ENCODE peak calls at places on chromosome 1, in nine cellular contexts. Q, B, V, J, U, Y, K, R and N are unnamed samples.
A peak's percentile ranks its signal among the peaks of the same experiment; 100 is the strongest.

GRCh38 chr1:101769520-101769919 is 227.2 kb downstream of the OLFM3 start:
- DNase-seq in Q (no peak), B (no peak), V (no peak), J (no peak), U (no peak), Y (no peak), K (no peak), R (peak; percentile 10), N (no peak)

GRCh38 chr1:66251521-66251920 is 282.4 kb upstream of the SGIP1 start:
- DNase-seq in Q (no peak), B (no peak), V (no peak), J (no peak), U (peak; percentile 20), Y (no peak), K (no peak), R (no peak), N (no peak)

GRCh38 chr1:55367273-55367672 is 152.1 kb upstream of the USP24 start:
- DNase-seq in Q (no peak), B (no peak), V (no peak), J (no peak), U (no peak), Y (no peak), K (no peak), R (no peak), N (no peak)

GRCh38 chr1:196902344-196902743 is 14.5 kb downstream of the CFHR4 start:
- DNase-seq in Q (no peak), B (no peak), V (no peak), J (no peak), U (no peak), Y (no peak), K (no peak), R (no peak), N (no peak)

GRCh38 chr1:154951901-154952657 is 3.8 kb downstream of the PBXIP1 start:
- DNase-seq in Q (no peak), B (peak; percentile 71), V (no peak), J (peak; percentile 49), U (no peak), Y (no peak), K (no peak), R (no peak), N (no peak)

GRCh38 chr1:245458761-245459174 is 304.0 kb downstream of the KIF26B start:
- DNase-seq in Q (peak; percentile 30), B (no peak), V (no peak), J (no peak), U (peak; percentile 28), Y (no peak), K (no peak), R (no peak), N (peak; percentile 82)

GRCh38 chr1:81335876-81336275 is 464.9 kb upstream of the ADGRL2 start:
- DNase-seq in Q (no peak), B (no peak), V (no peak), J (no peak), U (no peak), Y (no peak), K (no peak), R (no peak), N (no peak)

GRCh38 chr1:61226791-61227567 is 144.6 kb downstream of the NFIA start:
- DNase-seq in Q (no peak), B (no peak), V (no peak), J (no peak), U (no peak), Y (peak; percentile 57), K (no peak), R (peak; percentile 60), N (no peak)

GRCh38 chr1:110084226-110085078 is 14.0 kb upstream of the ALX3 start:
- DNase-seq in Q (no peak), B (peak; percentile 45), V (no peak), J (no peak), U (peak; percentile 66), Y (no peak), K (no peak), R (no peak), N (no peak)

GRCh38 chr1:226111865-226112395 is 49.4 kb downstream of the H3-3A start:
- DNase-seq in Q (no peak), B (no peak), V (no peak), J (no peak), U (no peak), Y (no peak), K (no peak), R (no peak), N (no peak)

GRCh38 chr1:179978199-179979079 is 23.8 kb downstream of the CEP350 start:
- DNase-seq in Q (no peak), B (no peak), V (no peak), J (no peak), U (no peak), Y (no peak), K (no peak), R (no peak), N (no peak)

GRCh38 chr1:32014937-32015363 is 1.3 kb downstream of the KHDRBS1 start:
- DNase-seq in Q (no peak), B (no peak), V (no peak), J (no peak), U (no peak), Y (no peak), K (no peak), R (no peak), N (no peak)

GRCh38 chr1:49298304-49298703 is 521.6 kb upstream of the BEND5 start:
- DNase-seq in Q (no peak), B (no peak), V (no peak), J (no peak), U (no peak), Y (no peak), K (peak; percentile 25), R (peak; percentile 90), N (no peak)

GRCh38 chr1:84462118-84462517 is 16.9 kb upstream of the RPF1 start:
- DNase-seq in Q (no peak), B (no peak), V (no peak), J (no peak), U (no peak), Y (no peak), K (no peak), R (no peak), N (no peak)

GRCh38 chr1:53600001-53600400 is 139.0 kb downstream of the GLIS1 start:
- DNase-seq in Q (no peak), B (no peak), V (no peak), J (no peak), U (no peak), Y (no peak), K (no peak), R (no peak), N (no peak)

GRCh38 chr1:53573931-53574330 is 114.7 kb downstream of the DMRTB1 start:
- DNase-seq in Q (no peak), B (no peak), V (no peak), J (peak; percentile 25), U (no peak), Y (no peak), K (no peak), R (no peak), N (no peak)

GRCh38 chr1:192108143-192108542 is 50.1 kb upstream of the RGS18 start:
- DNase-seq in Q (no peak), B (no peak), V (no peak), J (no peak), U (no peak), Y (no peak), K (no peak), R (no peak), N (no peak)

GRCh38 chr1:98696077-98696476 is 34.6 kb downstream of the SNX7 start:
- DNase-seq in Q (no peak), B (no peak), V (no peak), J (no peak), U (no peak), Y (no peak), K (no peak), R (no peak), N (no peak)

GRCh38 chr1:167517535-167518330 is 596 bp downstream of the CD247 start:
- DNase-seq in Q (peak; percentile 57), B (no peak), V (no peak), J (peak; percentile 85), U (peak; percentile 91), Y (no peak), K (no peak), R (no peak), N (peak; percentile 89)

GRCh38 chr1:7558481-7558880 is 212.6 kb upstream of the VAMP3 start:
- DNase-seq in Q (no peak), B (no peak), V (no peak), J (no peak), U (no peak), Y (no peak), K (no peak), R (no peak), N (no peak)

GRCh38 chr1:21651214-21652042 is 17.7 kb downstream of the RAP1GAP start:
- DNase-seq in Q (peak; percentile 54), B (peak; percentile 35), V (peak; percentile 28), J (peak; percentile 53), U (peak; percentile 66), Y (peak; percentile 23), K (no peak), R (peak; percentile 72), N (peak; percentile 36)

GRCh38 chr1:171110485-171111340 is 20.0 kb downstream of the FMO3 start:
- DNase-seq in Q (no peak), B (no peak), V (no peak), J (no peak), U (no peak), Y (no peak), K (no peak), R (no peak), N (no peak)

GRCh38 chr1:8889103-8889846 is 10.8 kb upstream of the ENO1 start:
- DNase-seq in Q (no peak), B (no peak), V (no peak), J (no peak), U (no peak), Y (no peak), K (no peak), R (no peak), N (peak; percentile 56)

GRCh38 chr1:30485072-30485471 is 238.3 kb downstream of the MATN1 start:
- DNase-seq in Q (no peak), B (no peak), V (no peak), J (no peak), U (no peak), Y (no peak), K (no peak), R (no peak), N (no peak)

GRCh38 chr1:15214507-15214906 is 32.5 kb upstream of the FHAD1 start:
- DNase-seq in Q (no peak), B (no peak), V (peak; percentile 45), J (no peak), U (no peak), Y (no peak), K (no peak), R (no peak), N (no peak)

GRCh38 chr1:161200992-161201827 is 957 bp upstream of the NDUFS2 start:
- DNase-seq in Q (no peak), B (no peak), V (peak; percentile 48), J (no peak), U (peak; percentile 81), Y (no peak), K (peak; percentile 57), R (no peak), N (peak; percentile 62)

GRCh38 chr1:167909691-167910180 is 4.2 kb downstream of the ADCY10 start:
- DNase-seq in Q (no peak), B (no peak), V (no peak), J (no peak), U (no peak), Y (no peak), K (no peak), R (no peak), N (no peak)

GRCh38 chr1:160416369-160416768 is 16.0 kb downstream of the VANGL2 start:
- DNase-seq in Q (peak; percentile 55), B (no peak), V (no peak), J (no peak), U (peak; percentile 50), Y (no peak), K (no peak), R (peak; percentile 15), N (peak; percentile 21)

GRCh38 chr1:53526451-53527101 is 67.4 kb downstream of the DMRTB1 start:
- DNase-seq in Q (no peak), B (no peak), V (no peak), J (no peak), U (no peak), Y (no peak), K (no peak), R (no peak), N (no peak)

GRCh38 chr1:17161137-17161700 is 42.0 kb upstream of the PADI2 start:
- DNase-seq in Q (no peak), B (no peak), V (no peak), J (no peak), U (no peak), Y (no peak), K (no peak), R (no peak), N (peak; percentile 31)

GRCh38 chr1:117284408-117285215 is 73.9 kb upstream of the VTCN1 start:
- DNase-seq in Q (peak; percentile 46), B (no peak), V (no peak), J (no peak), U (peak; percentile 66), Y (peak; percentile 19), K (no peak), R (peak; percentile 70), N (peak; percentile 63)